ENCODE peak calls at places on chromosomes 4 and X, in five cellular contexts. F, V, K, X and J are unnamed samples.

GRCh38 chr4:25756503-25756902 is 100.9 kb downstream of the SLC34A2 start:
- DNase-seq in F (no peak), X (no peak), V (no peak), K (no peak), J (no peak)

GRCh38 chr4:146591986-146592385 is 46.7 kb upstream of the POU4F2 start:
- DNase-seq in K (no peak), V (no peak), X (no peak), F (no peak), J (peak)

GRCh38 chr4:150167054-150167453 is 88.8 kb downstream of the DCLK2 start:
- DNase-seq in K (no peak), V (no peak), X (no peak), F (no peak), J (no peak)

GRCh38 chr4:174764105-174764729 is 64.8 kb downstream of the GLRA3 start:
- DNase-seq in X (peak), K (no peak), F (no peak), V (peak), J (peak)

GRCh38 chrX:50495616-50496015 is 25.0 kb upstream of the DGKK start:
- DNase-seq in V (no peak), X (peak), F (no peak), K (no peak), J (no peak)

GRCh38 chrX:8289523-8289922 is 118.5 kb upstream of the VCX2 start:
- DNase-seq in K (no peak), F (no peak), X (no peak), V (no peak), J (no peak)

GRCh38 chr4:61468091-61468720 is 268.1 kb downstream of the ADGRL3 start:
- DNase-seq in F (no peak), V (no peak), K (no peak), X (peak), J (no peak)

GRCh38 chr4:2066011-2066551 is 7.0 kb downstream of the NAT8L start:
- DNase-seq in V (no peak), K (no peak), F (no peak), X (no peak), J (no peak)

GRCh38 chrX:63050225-63050624 is 300.9 kb downstream of the SPIN4 start:
- DNase-seq in X (no peak), F (no peak), K (no peak), V (no peak), J (no peak)

GRCh38 chr4:171157462-171158082 is 655.6 kb upstream of the GALNTL6 start:
- DNase-seq in X (no peak), F (no peak), K (no peak), V (no peak), J (no peak)

GRCh38 chr4:120704529-120704928 is 218.0 kb downstream of the PRDM5 start:
- DNase-seq in F (no peak), K (no peak), X (no peak), V (no peak), J (no peak)

GRCh38 chrX:96389314-96390048 is 295.2 kb upstream of the DIAPH2 start:
- DNase-seq in V (no peak), F (no peak), X (no peak), K (no peak), J (no peak)

GRCh38 chr4:127406187-127406586 is 226.6 kb upstream of the INTU start:
- DNase-seq in X (no peak), F (no peak), K (no peak), V (no peak), J (no peak)

GRCh38 chrX:46587753-46588171 is 14.2 kb downstream of the CHST7 start:
- DNase-seq in V (no peak), K (no peak), X (peak), F (no peak), J (peak)

GRCh38 chr4:94581766-94582165 is 130.0 kb downstream of the PDLIM5 start:
- DNase-seq in K (no peak), F (no peak), X (no peak), V (no peak), J (no peak)

GRCh38 chr4:190019023-190019858 is 7.8 kb downstream of the FRG2 start:
- DNase-seq in F (peak), K (no peak), X (no peak), V (no peak), J (peak)

GRCh38 chr4:7774301-7775019 is 165.2 kb downstream of the AFAP1 start:
- DNase-seq in K (no peak), V (no peak), X (no peak), F (no peak), J (no peak)

GRCh38 chrX:2546496-2546895 is 45.7 kb upstream of the DHRSX start:
- DNase-seq in F (no peak), X (no peak), V (no peak), K (no peak), J (no peak)

GRCh38 chrX:97021680-97022079 is 138.0 kb downstream of the RPA4 start:
- DNase-seq in K (no peak), F (no peak), V (no peak), X (peak), J (peak)

GRCh38 chr4:100190643-100191600 is 654 bp upstream of the DDIT4L start:
- DNase-seq in X (peak), F (peak), K (no peak), V (peak), J (peak)

GRCh38 chr4:21802406-21802805 is 146.2 kb downstream of the KCNIP4 start:
- DNase-seq in F (no peak), K (no peak), X (peak), V (peak), J (peak)

GRCh38 chr4:165326831-165327210 is 648 bp upstream of the MSMO1 start:
- DNase-seq in X (no peak), F (no peak), V (peak), K (no peak), J (peak)

GRCh38 chr4:183823394-183823793 is 81.7 kb upstream of the STOX2 start:
- DNase-seq in X (peak), V (peak), K (no peak), F (no peak), J (peak)